ENCODE peak calls at places on chromosomes 4 and X, in six cellular contexts. D, K, H, O, T and E are unnamed samples.
A peak's percentile ranks its signal among the peaks of the same experiment; 100 is the strongest.

GRCh38 chr4:165555302-165555701 is 176.5 kb downstream of the CPE start:
- DNase-seq in D (no peak), K (no peak), H (no peak), O (no peak), T (no peak), E (no peak)

GRCh38 chrX:110408949-110409588 is 50.4 kb downstream of the RTL9 start:
- DNase-seq in D (no peak), K (no peak), H (no peak), O (no peak), T (peak; percentile 76), E (no peak)

GRCh38 chrX:153245288-153245731 is 66.2 kb downstream of the MAGEA1 start:
- DNase-seq in D (peak; percentile 2), K (no peak), H (peak; percentile 3), O (no peak), T (no peak), E (no peak)

GRCh38 chr4:182318256-182318655 is 75.1 kb downstream of the TENM3 start:
- DNase-seq in D (no peak), K (no peak), H (no peak), O (no peak), T (peak; percentile 41), E (no peak)

GRCh38 chrX:112066813-112067212 is 15.8 kb downstream of the TRPC5 start:
- DNase-seq in D (no peak), K (no peak), H (no peak), O (no peak), T (no peak), E (no peak)

GRCh38 chrX:13109811-13110210 is 65.4 kb upstream of the FAM9C start:
- DNase-seq in D (no peak), K (no peak), H (no peak), O (no peak), T (peak; percentile 61), E (no peak)

GRCh38 chr4:165138843-165139242 is 26.2 kb upstream of the TMEM192 start:
- DNase-seq in D (no peak), K (no peak), H (no peak), O (no peak), T (no peak), E (no peak)

GRCh38 chrX:155132110-155132509 is 60.8 kb downstream of the BRCC3 start:
- DNase-seq in D (no peak), K (no peak), H (no peak), O (no peak), T (no peak), E (no peak)

GRCh38 chr4:3667258-3667657 is 98.9 kb upstream of the ADRA2C start:
- DNase-seq in D (no peak), K (no peak), H (no peak), O (no peak), T (no peak), E (no peak)

GRCh38 chrX:93177930-93178329 is 495.4 kb downstream of the NAP1L3 start:
- DNase-seq in D (no peak), K (no peak), H (no peak), O (no peak), T (no peak), E (no peak)